ENCODE peak calls at places on chromosomes 4 and X, in five cellular contexts. One of them, this sample, is unnamed.

GRCh38 chr4:142402925-142403324 is 443.2 kb downstream of the INPP4B start:
- DNase-seq in A549: no peak
- DNase-seq in K562: no peak
- DNase-seq in HepG2: no peak
- DNase-seq in GM12878: no peak
- DNase-seq in this sample: peak; percentile 41

GRCh38 chr4:61938250-61938846 is 738.2 kb downstream of the ADGRL3 start:
- DNase-seq in A549: no peak
- DNase-seq in K562: no peak
- DNase-seq in HepG2: no peak
- DNase-seq in GM12878: no peak
- DNase-seq in this sample: no peak

GRCh38 chrX:130091976-130092522 is 18.2 kb downstream of the ELF4 start:
- DNase-seq in A549: no peak
- DNase-seq in K562: peak; percentile 86
- DNase-seq in HepG2: peak; percentile 66
- DNase-seq in GM12878: peak; percentile 81
- DNase-seq in this sample: peak; percentile 47

GRCh38 chrX:153736071-153736820 is 11.6 kb downstream of the ABCD1 start:
- DNase-seq in A549: no peak
- DNase-seq in K562: no peak
- DNase-seq in HepG2: no peak
- DNase-seq in GM12878: no peak
- DNase-seq in this sample: no peak

GRCh38 chrX:148865237-148865636 is 364.8 kb downstream of the AFF2 start:
- DNase-seq in A549: no peak
- DNase-seq in K562: no peak
- DNase-seq in HepG2: no peak
- DNase-seq in GM12878: no peak
- DNase-seq in this sample: no peak

GRCh38 chr4:87540176-87541058 is 11.2 kb upstream of the SPARCL1 start:
- DNase-seq in A549: no peak
- DNase-seq in K562: no peak
- DNase-seq in HepG2: no peak
- DNase-seq in GM12878: no peak
- DNase-seq in this sample: no peak

GRCh38 chr4:1604706-1605205 is 79.4 kb downstream of the FAM53A start:
- DNase-seq in A549: no peak
- DNase-seq in K562: no peak
- DNase-seq in HepG2: no peak
- DNase-seq in GM12878: no peak
- DNase-seq in this sample: no peak

GRCh38 chr4:96227515-96227914 is 387.6 kb downstream of the PDHA2 start:
- DNase-seq in A549: no peak
- DNase-seq in K562: no peak
- DNase-seq in HepG2: no peak
- DNase-seq in GM12878: no peak
- DNase-seq in this sample: no peak

GRCh38 chr4:84159767-84160166 is 339.3 kb downstream of the NKX6-1 start:
- DNase-seq in A549: no peak
- DNase-seq in K562: peak; percentile 11
- DNase-seq in HepG2: peak; percentile 5
- DNase-seq in GM12878: no peak
- DNase-seq in this sample: no peak

GRCh38 chr4:15956179-15956850 is 6.7 kb downstream of the FGFBP2 start:
- DNase-seq in A549: peak; percentile 72
- DNase-seq in K562: peak; percentile 73
- DNase-seq in HepG2: peak; percentile 72
- DNase-seq in GM12878: peak; percentile 55
- DNase-seq in this sample: peak; percentile 69

GRCh38 chrX:10415704-10416001 is 204.7 kb downstream of the MID1 start:
- DNase-seq in A549: no peak
- DNase-seq in K562: no peak
- DNase-seq in HepG2: no peak
- DNase-seq in GM12878: no peak
- DNase-seq in this sample: no peak

GRCh38 chr4:152164561-152164960 is 371.3 kb downstream of the FBXW7 start:
- DNase-seq in A549: no peak
- DNase-seq in K562: no peak
- DNase-seq in HepG2: no peak
- DNase-seq in GM12878: no peak
- DNase-seq in this sample: no peak

GRCh38 chr4:139324620-139325019 is 22.3 kb upstream of the NDUFC1 start:
- DNase-seq in A549: no peak
- DNase-seq in K562: no peak
- DNase-seq in HepG2: no peak
- DNase-seq in GM12878: no peak
- DNase-seq in this sample: no peak

GRCh38 chr4:39730067-39730466 is 32.1 kb downstream of the UBE2K start:
- DNase-seq in A549: no peak
- DNase-seq in K562: no peak
- DNase-seq in HepG2: peak; percentile 9
- DNase-seq in GM12878: no peak
- DNase-seq in this sample: no peak

GRCh38 chr4:8688908-8689445 is 96.4 kb downstream of the CPZ start:
- DNase-seq in A549: no peak
- DNase-seq in K562: no peak
- DNase-seq in HepG2: no peak
- DNase-seq in GM12878: no peak
- DNase-seq in this sample: no peak

GRCh38 chr4:8236141-8236919 is 33.2 kb upstream of the HTRA3 start:
- DNase-seq in A549: no peak
- DNase-seq in K562: no peak
- DNase-seq in HepG2: no peak
- DNase-seq in GM12878: no peak
- DNase-seq in this sample: no peak

GRCh38 chr4:5925419-5926187 is 32.7 kb upstream of the CRMP1 start:
- DNase-seq in A549: no peak
- DNase-seq in K562: no peak
- DNase-seq in HepG2: no peak
- DNase-seq in GM12878: no peak
- DNase-seq in this sample: no peak

GRCh38 chr4:8095956-8096689 is 62.5 kb downstream of the ABLIM2 start:
- DNase-seq in A549: no peak
- DNase-seq in K562: no peak
- DNase-seq in HepG2: no peak
- DNase-seq in GM12878: no peak
- DNase-seq in this sample: no peak

GRCh38 chr4:178823673-178824072 is 1381.4 kb upstream of the AGA start:
- DNase-seq in A549: no peak
- DNase-seq in K562: no peak
- DNase-seq in HepG2: no peak
- DNase-seq in GM12878: no peak
- DNase-seq in this sample: no peak

GRCh38 chr4:83974111-83974789 is 438.3 kb downstream of the GPAT3 start:
- DNase-seq in A549: no peak
- DNase-seq in K562: no peak
- DNase-seq in HepG2: no peak
- DNase-seq in GM12878: no peak
- DNase-seq in this sample: no peak

GRCh38 chrX:112669834-112670233 is 9.9 kb downstream of the LHFPL1 start:
- DNase-seq in A549: no peak
- DNase-seq in K562: no peak
- DNase-seq in HepG2: no peak
- DNase-seq in GM12878: no peak
- DNase-seq in this sample: no peak

GRCh38 chr4:90357117-90357710 is 230.0 kb downstream of the CCSER1 start:
- DNase-seq in A549: peak; percentile 3
- DNase-seq in K562: peak; percentile 2
- DNase-seq in HepG2: peak; percentile 45
- DNase-seq in GM12878: no peak
- DNase-seq in this sample: peak; percentile 71

GRCh38 chr4:61527886-61528285 is 327.8 kb downstream of the ADGRL3 start:
- DNase-seq in A549: no peak
- DNase-seq in K562: no peak
- DNase-seq in HepG2: no peak
- DNase-seq in GM12878: no peak
- DNase-seq in this sample: no peak

GRCh38 chr4:108540536-108540935 is 79.8 kb upstream of the RPL34 start:
- DNase-seq in A549: no peak
- DNase-seq in K562: no peak
- DNase-seq in HepG2: no peak
- DNase-seq in GM12878: no peak
- DNase-seq in this sample: no peak

GRCh38 chr4:127559981-127560380 is 72.8 kb upstream of the INTU start:
- DNase-seq in A549: no peak
- DNase-seq in K562: no peak
- DNase-seq in HepG2: no peak
- DNase-seq in GM12878: no peak
- DNase-seq in this sample: no peak

GRCh38 chr4:6197433-6198174 is 2.7 kb downstream of the JAKMIP1 start:
- DNase-seq in A549: no peak
- DNase-seq in K562: no peak
- DNase-seq in HepG2: no peak
- DNase-seq in GM12878: no peak
- DNase-seq in this sample: no peak

GRCh38 chrX:20680998-20681397 is 414.3 kb upstream of the RPS6KA3 start:
- DNase-seq in A549: no peak
- DNase-seq in K562: no peak
- DNase-seq in HepG2: no peak
- DNase-seq in GM12878: no peak
- DNase-seq in this sample: no peak

GRCh38 chrX:102840871-102841705 is 96.0 kb upstream of the RAB40AL start:
- DNase-seq in A549: no peak
- DNase-seq in K562: peak; percentile 37
- DNase-seq in HepG2: no peak
- DNase-seq in GM12878: no peak
- DNase-seq in this sample: peak; percentile 66

GRCh38 chrX:13430136-13430827 is 110.4 kb upstream of the ATXN3L start:
- DNase-seq in A549: no peak
- DNase-seq in K562: peak; percentile 11
- DNase-seq in HepG2: no peak
- DNase-seq in GM12878: no peak
- DNase-seq in this sample: no peak

GRCh38 chrX:3271485-3272186 is 74.8 kb downstream of the MXRA5 start:
- DNase-seq in A549: no peak
- DNase-seq in K562: no peak
- DNase-seq in HepG2: no peak
- DNase-seq in GM12878: no peak
- DNase-seq in this sample: peak; percentile 74
- H3K4me2 ChIP-seq in A549: peak overlapping the region; percentile 54
- H3K4me2 ChIP-seq in K562: no peak overlapping the region
- H3K4me2 ChIP-seq in HepG2: no peak overlapping the region
- H3K4me2 ChIP-seq in GM12878: no peak overlapping the region
- H3K4me2 ChIP-seq in this sample: peak overlapping the region; percentile 73

DNA sequence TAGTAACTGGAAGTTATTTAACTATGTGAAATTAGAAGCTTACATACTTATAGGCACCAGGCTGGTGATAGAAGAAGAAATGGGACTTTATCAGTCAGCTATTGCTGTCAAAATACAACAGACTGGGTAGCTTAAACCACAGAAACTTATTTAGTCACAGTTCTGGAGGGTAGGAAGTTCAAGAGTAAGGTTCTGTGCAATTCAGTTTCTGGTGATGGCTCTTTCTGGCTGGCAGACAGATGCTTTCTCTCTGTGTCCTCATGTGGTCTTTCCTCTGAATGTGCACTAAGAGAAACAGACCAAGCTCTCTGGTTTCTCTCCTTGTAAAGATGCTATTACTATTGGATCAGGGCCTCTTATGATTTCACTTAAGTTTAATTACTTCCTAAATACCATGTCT is 92.1 kb upstream of the ANKRD50 start:
- DNase-seq in A549: no peak
- DNase-seq in K562: no peak
- DNase-seq in HepG2: no peak
- DNase-seq in GM12878: no peak
- DNase-seq in this sample: no peak
- TF ChIP-seq MAX in A549: no peak
- TF ChIP-seq MAX in K562: no peak
- TF ChIP-seq MAX in HepG2: no peak
- TF ChIP-seq MAX in GM12878: no peak
- TF ChIP-seq MAX in this sample: no peak

GRCh38 chr4:70931359-70931758 is 29.2 kb downstream of the MOB1B start:
- DNase-seq in A549: no peak
- DNase-seq in K562: no peak
- DNase-seq in HepG2: no peak
- DNase-seq in GM12878: no peak
- DNase-seq in this sample: no peak

GRCh38 chr4:70925899-70926635 is 23.9 kb downstream of the MOB1B start:
- DNase-seq in A549: no peak
- DNase-seq in K562: no peak
- DNase-seq in HepG2: no peak
- DNase-seq in GM12878: peak; percentile 58
- DNase-seq in this sample: no peak

GRCh38 chr4:70932984-70933383 is 30.8 kb downstream of the MOB1B start:
- DNase-seq in A549: no peak
- DNase-seq in K562: no peak
- DNase-seq in HepG2: no peak
- DNase-seq in GM12878: no peak
- DNase-seq in this sample: no peak

GRCh38 chr4:70930530-70931256 is 28.5 kb downstream of the MOB1B start:
- DNase-seq in A549: no peak
- DNase-seq in K562: no peak
- DNase-seq in HepG2: no peak
- DNase-seq in GM12878: no peak
- DNase-seq in this sample: no peak

DNA sequence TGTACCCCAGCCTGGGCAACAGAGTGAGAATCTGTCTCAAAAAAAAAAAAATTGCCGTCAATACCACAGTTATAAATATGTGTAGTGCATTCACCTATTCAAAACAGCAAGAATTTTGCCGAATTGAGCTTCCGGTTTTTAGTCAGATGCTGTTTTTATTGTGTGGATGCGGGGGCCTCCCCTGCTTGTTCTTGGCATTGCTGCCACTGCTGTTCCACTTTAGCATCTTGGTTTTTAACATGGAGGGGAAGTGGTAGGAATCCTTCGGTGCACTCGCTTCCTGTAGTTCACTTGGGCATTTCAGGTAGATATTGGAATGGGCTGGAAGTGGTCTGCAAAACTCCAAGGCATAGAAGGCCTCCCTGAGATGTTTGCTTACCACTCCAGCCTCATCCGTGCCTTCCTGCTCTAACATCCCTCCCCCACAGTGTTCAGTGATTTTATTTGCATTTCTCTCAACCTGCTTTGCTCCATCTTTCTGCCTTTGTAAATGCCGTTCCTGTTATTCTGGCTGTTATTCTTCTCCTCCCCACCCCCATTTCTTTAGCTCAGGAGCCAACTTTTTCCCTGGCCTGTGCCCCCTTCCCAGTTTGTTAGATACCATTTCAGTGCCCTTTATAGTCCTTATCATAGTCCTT is 25.5 kb downstream of the MOB1B start:
- DNase-seq in A549: no peak
- DNase-seq in K562: no peak
- DNase-seq in HepG2: no peak
- DNase-seq in GM12878: no peak
- DNase-seq in this sample: no peak
- TF ChIP-seq MYC in A549: no peak
- TF ChIP-seq MYC in K562: no peak
- TF ChIP-seq MYC in HepG2: no peak
- TF ChIP-seq MYC in GM12878: no peak
- TF ChIP-seq MYC in this sample: no peak

DNA sequence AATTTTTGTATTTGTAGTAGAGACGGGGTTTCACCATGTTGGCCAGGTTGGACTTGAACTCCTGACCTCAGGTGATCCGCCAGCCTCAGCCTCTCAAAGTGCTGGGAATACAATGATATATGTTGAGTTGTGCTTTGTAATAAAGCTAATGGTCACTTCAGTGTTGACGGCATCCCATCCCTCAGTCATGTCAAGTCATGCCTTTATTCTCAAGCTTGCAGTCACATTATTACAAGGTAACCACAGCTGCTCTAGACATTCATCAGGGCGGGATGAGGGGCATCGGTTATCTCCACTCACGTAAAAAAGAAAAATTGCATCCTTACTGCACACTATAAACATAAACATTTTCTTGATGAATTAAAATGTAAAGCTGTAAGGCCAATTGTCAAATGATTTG is 12.8 kb upstream of the FAT1 start:
- DNase-seq in A549: no peak
- DNase-seq in K562: no peak
- DNase-seq in HepG2: no peak
- DNase-seq in GM12878: no peak
- DNase-seq in this sample: no peak
- H3K4me2 ChIP-seq in A549: peak overlapping the region; percentile 42
- H3K4me2 ChIP-seq in K562: no peak overlapping the region
- H3K4me2 ChIP-seq in HepG2: no peak overlapping the region
- H3K4me2 ChIP-seq in GM12878: no peak overlapping the region
- H3K4me2 ChIP-seq in this sample: no peak overlapping the region